ENCODE peak calls at places on chromosomes 3 and 15, in six cellular contexts. One of them, this sample, is unnamed.

GRCh38 chr3:53269888-53270880 is 14.4 kb upstream of the TKT start:
- DNase-seq in coronary artery: peak
- DNase-seq in left ventricle myocardium inferior: peak
- DNase-seq in CD4-positive, alpha-beta T cell: no peak
- DNase-seq in pancreas: peak
- DNase-seq in naive thymus-derived CD4-positive, alpha-beta T cell: no peak
- DNase-seq in this sample: no peak

GRCh38 chr3:133124511-133124910 is 86.3 kb downstream of the TMEM108 start:
- DNase-seq in coronary artery: no peak
- DNase-seq in left ventricle myocardium inferior: peak
- DNase-seq in CD4-positive, alpha-beta T cell: no peak
- DNase-seq in pancreas: peak
- DNase-seq in naive thymus-derived CD4-positive, alpha-beta T cell: no peak
- DNase-seq in this sample: no peak

GRCh38 chr3:139533781-139534443 is 5.6 kb downstream of the RBP1 start:
- DNase-seq in coronary artery: no peak
- DNase-seq in left ventricle myocardium inferior: peak
- DNase-seq in CD4-positive, alpha-beta T cell: no peak
- DNase-seq in pancreas: peak
- DNase-seq in naive thymus-derived CD4-positive, alpha-beta T cell: no peak
- DNase-seq in this sample: no peak

GRCh38 chr3:67005974-67006373 is 7.9 kb downstream of the KBTBD8 start:
- DNase-seq in coronary artery: no peak
- DNase-seq in left ventricle myocardium inferior: no peak
- DNase-seq in CD4-positive, alpha-beta T cell: no peak
- DNase-seq in pancreas: no peak
- DNase-seq in naive thymus-derived CD4-positive, alpha-beta T cell: no peak
- DNase-seq in this sample: no peak

GRCh38 chr3:50317303-50317702 is 5.2 kb downstream of the HYAL2 start:
- DNase-seq in coronary artery: no peak
- DNase-seq in left ventricle myocardium inferior: no peak
- DNase-seq in CD4-positive, alpha-beta T cell: no peak
- DNase-seq in pancreas: no peak
- DNase-seq in naive thymus-derived CD4-positive, alpha-beta T cell: no peak
- DNase-seq in this sample: no peak

GRCh38 chr3:169241928-169242751 is 421.4 kb downstream of the MECOM start:
- DNase-seq in coronary artery: no peak
- DNase-seq in left ventricle myocardium inferior: peak
- DNase-seq in CD4-positive, alpha-beta T cell: no peak
- DNase-seq in pancreas: peak
- DNase-seq in naive thymus-derived CD4-positive, alpha-beta T cell: no peak
- DNase-seq in this sample: no peak

GRCh38 chr3:98563661-98564281 is 29.6 kb downstream of the CPOX start:
- DNase-seq in coronary artery: no peak
- DNase-seq in left ventricle myocardium inferior: no peak
- DNase-seq in CD4-positive, alpha-beta T cell: peak
- DNase-seq in pancreas: no peak
- DNase-seq in naive thymus-derived CD4-positive, alpha-beta T cell: peak
- DNase-seq in this sample: no peak

GRCh38 chr3:134232146-134232545 is 18.5 kb downstream of the RYK start:
- DNase-seq in coronary artery: no peak
- DNase-seq in left ventricle myocardium inferior: no peak
- DNase-seq in CD4-positive, alpha-beta T cell: no peak
- DNase-seq in pancreas: no peak
- DNase-seq in naive thymus-derived CD4-positive, alpha-beta T cell: no peak
- DNase-seq in this sample: no peak

GRCh38 chr15:98658831-98659699 is 10.7 kb downstream of the IGF1R start:
- DNase-seq in coronary artery: no peak
- DNase-seq in left ventricle myocardium inferior: no peak
- DNase-seq in CD4-positive, alpha-beta T cell: no peak
- DNase-seq in pancreas: peak
- DNase-seq in naive thymus-derived CD4-positive, alpha-beta T cell: peak
- DNase-seq in this sample: peak

GRCh38 chr3:184642623-184643308 is 69.1 kb downstream of the MAGEF1 start:
- DNase-seq in coronary artery: no peak
- DNase-seq in left ventricle myocardium inferior: no peak
- DNase-seq in CD4-positive, alpha-beta T cell: no peak
- DNase-seq in pancreas: no peak
- DNase-seq in naive thymus-derived CD4-positive, alpha-beta T cell: no peak
- DNase-seq in this sample: no peak

GRCh38 chr3:196694202-196694638 is 17.8 kb downstream of the CEP19 start:
- DNase-seq in coronary artery: no peak
- DNase-seq in left ventricle myocardium inferior: no peak
- DNase-seq in CD4-positive, alpha-beta T cell: no peak
- DNase-seq in pancreas: no peak
- DNase-seq in naive thymus-derived CD4-positive, alpha-beta T cell: no peak
- DNase-seq in this sample: no peak

GRCh38 chr3:32569540-32570425 is 875 bp downstream of the DYNC1LI1 start:
- DNase-seq in coronary artery: peak
- DNase-seq in left ventricle myocardium inferior: peak
- DNase-seq in CD4-positive, alpha-beta T cell: peak
- DNase-seq in pancreas: peak
- DNase-seq in naive thymus-derived CD4-positive, alpha-beta T cell: peak
- DNase-seq in this sample: peak

GRCh38 chr3:54131026-54131605 is 8.8 kb downstream of the CACNA2D3 start:
- DNase-seq in coronary artery: no peak
- DNase-seq in left ventricle myocardium inferior: no peak
- DNase-seq in CD4-positive, alpha-beta T cell: no peak
- DNase-seq in pancreas: no peak
- DNase-seq in naive thymus-derived CD4-positive, alpha-beta T cell: no peak
- DNase-seq in this sample: no peak

GRCh38 chr3:55505776-55506175 is 18.7 kb upstream of the WNT5A start:
- DNase-seq in coronary artery: no peak
- DNase-seq in left ventricle myocardium inferior: no peak
- DNase-seq in CD4-positive, alpha-beta T cell: no peak
- DNase-seq in pancreas: no peak
- DNase-seq in naive thymus-derived CD4-positive, alpha-beta T cell: no peak
- DNase-seq in this sample: no peak

GRCh38 chr3:42097166-42097946 is 6.2 kb downstream of the TRAK1 start:
- DNase-seq in coronary artery: no peak
- DNase-seq in left ventricle myocardium inferior: no peak
- DNase-seq in CD4-positive, alpha-beta T cell: no peak
- DNase-seq in pancreas: no peak
- DNase-seq in naive thymus-derived CD4-positive, alpha-beta T cell: no peak
- DNase-seq in this sample: no peak

GRCh38 chr3:190229632-190230424 is 92.4 kb downstream of the CLDN1 start:
- DNase-seq in coronary artery: no peak
- DNase-seq in left ventricle myocardium inferior: no peak
- DNase-seq in CD4-positive, alpha-beta T cell: no peak
- DNase-seq in pancreas: no peak
- DNase-seq in naive thymus-derived CD4-positive, alpha-beta T cell: no peak
- DNase-seq in this sample: no peak

GRCh38 chr3:49007771-49008528 is 759 bp downstream of the WDR6 start:
- DNase-seq in coronary artery: peak
- DNase-seq in left ventricle myocardium inferior: peak
- DNase-seq in CD4-positive, alpha-beta T cell: peak
- DNase-seq in pancreas: peak
- DNase-seq in naive thymus-derived CD4-positive, alpha-beta T cell: peak
- DNase-seq in this sample: peak

GRCh38 chr3:73729969-73730440 is 105.3 kb upstream of the PDZRN3 start:
- DNase-seq in coronary artery: no peak
- DNase-seq in left ventricle myocardium inferior: peak
- DNase-seq in CD4-positive, alpha-beta T cell: no peak
- DNase-seq in pancreas: peak
- DNase-seq in naive thymus-derived CD4-positive, alpha-beta T cell: no peak
- DNase-seq in this sample: no peak

GRCh38 chr3:180594631-180595348 is 7.2 kb upstream of the TTC14 start:
- DNase-seq in coronary artery: no peak
- DNase-seq in left ventricle myocardium inferior: no peak
- DNase-seq in CD4-positive, alpha-beta T cell: no peak
- DNase-seq in pancreas: no peak
- DNase-seq in naive thymus-derived CD4-positive, alpha-beta T cell: no peak
- DNase-seq in this sample: no peak

GRCh38 chr15:36335211-36335610 is 244.2 kb upstream of the CDIN1 start:
- DNase-seq in coronary artery: no peak
- DNase-seq in left ventricle myocardium inferior: no peak
- DNase-seq in CD4-positive, alpha-beta T cell: no peak
- DNase-seq in pancreas: no peak
- DNase-seq in naive thymus-derived CD4-positive, alpha-beta T cell: no peak
- DNase-seq in this sample: no peak

GRCh38 chr3:151556591-151556990 is 95.7 kb upstream of the IGSF10 start:
- DNase-seq in coronary artery: no peak
- DNase-seq in left ventricle myocardium inferior: no peak
- DNase-seq in CD4-positive, alpha-beta T cell: no peak
- DNase-seq in pancreas: no peak
- DNase-seq in naive thymus-derived CD4-positive, alpha-beta T cell: no peak
- DNase-seq in this sample: no peak

GRCh38 chr15:99121691-99122410 is 17.0 kb downstream of the SYNM start:
- DNase-seq in coronary artery: no peak
- DNase-seq in left ventricle myocardium inferior: no peak
- DNase-seq in CD4-positive, alpha-beta T cell: no peak
- DNase-seq in pancreas: no peak
- DNase-seq in naive thymus-derived CD4-positive, alpha-beta T cell: no peak
- DNase-seq in this sample: no peak

GRCh38 chr3:39937315-39937714 is 127.9 kb downstream of the MYRIP start:
- DNase-seq in coronary artery: no peak
- DNase-seq in left ventricle myocardium inferior: no peak
- DNase-seq in CD4-positive, alpha-beta T cell: no peak
- DNase-seq in pancreas: peak
- DNase-seq in naive thymus-derived CD4-positive, alpha-beta T cell: no peak
- DNase-seq in this sample: no peak

GRCh38 chr15:56251315-56252091 is 7.8 kb upstream of the RFX7 start:
- DNase-seq in coronary artery: no peak
- DNase-seq in left ventricle myocardium inferior: no peak
- DNase-seq in CD4-positive, alpha-beta T cell: no peak
- DNase-seq in pancreas: no peak
- DNase-seq in naive thymus-derived CD4-positive, alpha-beta T cell: no peak
- DNase-seq in this sample: no peak

GRCh38 chr15:23565395-23566069 is at the start of gene MKRN3:
- DNase-seq in coronary artery: no peak
- DNase-seq in left ventricle myocardium inferior: no peak
- DNase-seq in CD4-positive, alpha-beta T cell: peak
- DNase-seq in pancreas: peak
- DNase-seq in naive thymus-derived CD4-positive, alpha-beta T cell: peak
- DNase-seq in this sample: peak

GRCh38 chr3:147937891-147938290 is 528.7 kb downstream of the ZIC1 start:
- DNase-seq in coronary artery: no peak
- DNase-seq in left ventricle myocardium inferior: no peak
- DNase-seq in CD4-positive, alpha-beta T cell: no peak
- DNase-seq in pancreas: no peak
- DNase-seq in naive thymus-derived CD4-positive, alpha-beta T cell: no peak
- DNase-seq in this sample: no peak

GRCh38 chr3:193728429-193729087 is 135.6 kb downstream of the OPA1 start:
- DNase-seq in coronary artery: no peak
- DNase-seq in left ventricle myocardium inferior: no peak
- DNase-seq in CD4-positive, alpha-beta T cell: no peak
- DNase-seq in pancreas: no peak
- DNase-seq in naive thymus-derived CD4-positive, alpha-beta T cell: no peak
- DNase-seq in this sample: no peak

GRCh38 chr15:95557226-95558046 is 773.1 kb upstream of the NR2F2 start:
- DNase-seq in coronary artery: no peak
- DNase-seq in left ventricle myocardium inferior: no peak
- DNase-seq in CD4-positive, alpha-beta T cell: no peak
- DNase-seq in pancreas: no peak
- DNase-seq in naive thymus-derived CD4-positive, alpha-beta T cell: no peak
- DNase-seq in this sample: no peak

GRCh38 chr3:139532996-139533395 is 6.5 kb downstream of the RBP1 start:
- DNase-seq in coronary artery: no peak
- DNase-seq in left ventricle myocardium inferior: no peak
- DNase-seq in CD4-positive, alpha-beta T cell: no peak
- DNase-seq in pancreas: no peak
- DNase-seq in naive thymus-derived CD4-positive, alpha-beta T cell: no peak
- DNase-seq in this sample: no peak

GRCh38 chr15:44468713-44469385 is 41.4 kb downstream of the CTDSPL2 start:
- DNase-seq in coronary artery: no peak
- DNase-seq in left ventricle myocardium inferior: no peak
- DNase-seq in CD4-positive, alpha-beta T cell: no peak
- DNase-seq in pancreas: no peak
- DNase-seq in naive thymus-derived CD4-positive, alpha-beta T cell: no peak
- DNase-seq in this sample: no peak

GRCh38 chr3:106348142-106348690 is 479.4 kb upstream of the CBLB start:
- DNase-seq in coronary artery: no peak
- DNase-seq in left ventricle myocardium inferior: no peak
- DNase-seq in CD4-positive, alpha-beta T cell: no peak
- DNase-seq in pancreas: no peak
- DNase-seq in naive thymus-derived CD4-positive, alpha-beta T cell: no peak
- DNase-seq in this sample: no peak

GRCh38 chr3:129195731-129196256 is 12.1 kb upstream of the CNBP start:
- DNase-seq in coronary artery: peak
- DNase-seq in left ventricle myocardium inferior: peak
- DNase-seq in CD4-positive, alpha-beta T cell: no peak
- DNase-seq in pancreas: no peak
- DNase-seq in naive thymus-derived CD4-positive, alpha-beta T cell: no peak
- DNase-seq in this sample: no peak

GRCh38 chr3:134625885-134626741 is 24.7 kb downstream of the KY start:
- DNase-seq in coronary artery: peak
- DNase-seq in left ventricle myocardium inferior: no peak
- DNase-seq in CD4-positive, alpha-beta T cell: no peak
- DNase-seq in pancreas: no peak
- DNase-seq in naive thymus-derived CD4-positive, alpha-beta T cell: no peak
- DNase-seq in this sample: no peak

GRCh38 chr3:5295191-5295690 is 107.7 kb downstream of the EDEM1 start:
- DNase-seq in coronary artery: no peak
- DNase-seq in left ventricle myocardium inferior: no peak
- DNase-seq in CD4-positive, alpha-beta T cell: no peak
- DNase-seq in pancreas: no peak
- DNase-seq in naive thymus-derived CD4-positive, alpha-beta T cell: no peak
- DNase-seq in this sample: no peak
- H3K27ac ChIP-seq in coronary artery: no peak
- H3K27ac ChIP-seq in left ventricle myocardium inferior: no peak
- H3K27ac ChIP-seq in CD4-positive, alpha-beta T cell: no peak
- H3K27ac ChIP-seq in pancreas: no peak
- H3K27ac ChIP-seq in naive thymus-derived CD4-positive, alpha-beta T cell: no peak
- H3K27ac ChIP-seq in this sample: no peak

GRCh38 chr15:68053701-68053996 is 466 bp upstream of the PIAS1 start:
- DNase-seq in coronary artery: no peak
- DNase-seq in left ventricle myocardium inferior: no peak
- DNase-seq in CD4-positive, alpha-beta T cell: no peak
- DNase-seq in pancreas: no peak
- DNase-seq in naive thymus-derived CD4-positive, alpha-beta T cell: no peak
- DNase-seq in this sample: no peak
- H3K27ac ChIP-seq in coronary artery: peak
- H3K27ac ChIP-seq in left ventricle myocardium inferior: no peak
- H3K27ac ChIP-seq in CD4-positive, alpha-beta T cell: no peak
- H3K27ac ChIP-seq in pancreas: no peak
- H3K27ac ChIP-seq in naive thymus-derived CD4-positive, alpha-beta T cell: no peak
- H3K27ac ChIP-seq in this sample: no peak

GRCh38 chr3:161694682-161695586 is 198.3 kb downstream of the OTOL1 start:
- DNase-seq in coronary artery: no peak
- DNase-seq in left ventricle myocardium inferior: no peak
- DNase-seq in CD4-positive, alpha-beta T cell: no peak
- DNase-seq in pancreas: no peak
- DNase-seq in naive thymus-derived CD4-positive, alpha-beta T cell: no peak
- DNase-seq in this sample: no peak
- H3K27ac ChIP-seq in coronary artery: no peak
- H3K27ac ChIP-seq in left ventricle myocardium inferior: no peak
- H3K27ac ChIP-seq in CD4-positive, alpha-beta T cell: no peak
- H3K27ac ChIP-seq in pancreas: no peak
- H3K27ac ChIP-seq in naive thymus-derived CD4-positive, alpha-beta T cell: no peak
- H3K27ac ChIP-seq in this sample: no peak

GRCh38 chr15:58409861-58410260 is 21.9 kb upstream of the LIPC start:
- DNase-seq in coronary artery: no peak
- DNase-seq in left ventricle myocardium inferior: no peak
- DNase-seq in CD4-positive, alpha-beta T cell: no peak
- DNase-seq in pancreas: no peak
- DNase-seq in naive thymus-derived CD4-positive, alpha-beta T cell: no peak
- DNase-seq in this sample: no peak
- H3K27ac ChIP-seq in coronary artery: no peak
- H3K27ac ChIP-seq in left ventricle myocardium inferior: no peak
- H3K27ac ChIP-seq in CD4-positive, alpha-beta T cell: no peak
- H3K27ac ChIP-seq in pancreas: no peak
- H3K27ac ChIP-seq in naive thymus-derived CD4-positive, alpha-beta T cell: no peak
- H3K27ac ChIP-seq in this sample: peak